ENCODE peak calls at places on chromosome 2, in eight cellular contexts. Y is activated T-cell treated with anti-CD3 and anti-CD28 coated beads, Interleukin-2, amount 50 U/mL, for 72 hours; P is Daoy; E is esophagus muscularis mucosa; M is psoas muscle; C is mammary epithelial cell; I is upper lobe of left lung; O is heart left ventricle. R is an unnamed sample.

GRCh38 chr2:107002735-107003134 is 116.8 kb upstream of the ST6GAL2 start:
- DNase-seq in Y (no peak), P (peak), E (peak), M (no peak), C (no peak), I (no peak), O (no peak), R (no peak)

GRCh38 chr2:237568121-237568660 is 1.8 kb downstream of the PRLH start:
- DNase-seq in Y (no peak), P (no peak), E (no peak), M (no peak), C (no peak), I (no peak), O (peak), R (no peak)

GRCh38 chr2:231037731-231038482 is 584 bp downstream of the C2orf72 start:
- DNase-seq in Y (peak), P (peak), E (no peak), M (no peak), C (no peak), I (peak), O (no peak), R (no peak)

GRCh38 chr2:149719695-149720094 is 132.1 kb upstream of the MMADHC start:
- DNase-seq in Y (no peak), P (no peak), E (no peak), M (no peak), C (no peak), I (no peak), O (no peak), R (no peak)

GRCh38 chr2:74847075-74847858 is 13.3 kb downstream of the HK2 start:
- DNase-seq in Y (no peak), P (no peak), E (no peak), M (no peak), C (no peak), I (no peak), O (no peak), R (peak)

GRCh38 chr2:232329716-232330067 is 48.9 kb upstream of the ALPP start:
- DNase-seq in Y (no peak), P (no peak), E (no peak), M (peak), C (no peak), I (no peak), O (no peak), R (no peak)

GRCh38 chr2:69255760-69256159 is 131.3 kb downstream of the GFPT1 start:
- DNase-seq in Y (no peak), P (no peak), E (no peak), M (no peak), C (no peak), I (no peak), O (no peak), R (no peak)

GRCh38 chr2:170714156-170715061 is 728 bp upstream of the SP5 start:
- DNase-seq in Y (peak), P (peak), E (peak), M (peak), C (no peak), I (peak), O (peak), R (no peak)

GRCh38 chr2:54531558-54531957 is 75.4 kb downstream of the SPTBN1 start:
- DNase-seq in Y (no peak), P (peak), E (no peak), M (no peak), C (peak), I (no peak), O (no peak), R (peak)